ENCODE peak calls at places on chromosomes 4 and X, in five cellular contexts. N is heart right ventricle, O is neural crest cell, U is activated B cell treated with CpG ODN at 0.5 μM for 24 hours, C is Caco-2. A is an unnamed sample.

GRCh38 chr4:7805533-7806079 is 134.1 kb downstream of the AFAP1 start:
- DNase-seq in C (peak), U (no peak), N (no peak), O (no peak), A (peak)

GRCh38 chr4:150010525-150011126 is 67.6 kb upstream of the DCLK2 start:
- DNase-seq in O (peak), C (peak), N (peak), U (no peak), A (no peak)

GRCh38 chr4:91325495-91325894 is 978.3 kb upstream of the GRID2 start:
- DNase-seq in N (no peak), U (no peak), O (no peak), C (no peak), A (no peak)

GRCh38 chr4:8324640-8325239 is 55.2 kb downstream of the HTRA3 start:
- DNase-seq in U (no peak), N (no peak), C (no peak), O (no peak), A (no peak)

GRCh38 chr4:8143392-8144140 is 15.0 kb downstream of the ABLIM2 start:
- DNase-seq in U (no peak), N (no peak), C (no peak), O (no peak), A (no peak)

GRCh38 chr4:2592572-2592971 is 56.1 kb downstream of the FAM193A start:
- DNase-seq in U (no peak), C (no peak), O (no peak), N (no peak), A (no peak)

GRCh38 chr4:81257021-81257420 is 42.0 kb upstream of the PRKG2 start:
- DNase-seq in N (no peak), C (no peak), O (no peak), U (no peak), A (no peak)

GRCh38 chr4:146381263-146381872 is 140.4 kb downstream of the SLC10A7 start:
- DNase-seq in C (no peak), U (no peak), O (no peak), N (no peak), A (no peak)

GRCh38 chrX:134908235-134908834 is 82.5 kb upstream of the SMIM10 start:
- DNase-seq in U (no peak), O (no peak), N (no peak), C (no peak), A (no peak)

GRCh38 chr4:8914461-8915171 is 43.0 kb upstream of the HMX1 start:
- DNase-seq in O (no peak), U (no peak), N (no peak), C (peak), A (peak)

GRCh38 chr4:123405212-123405856 is 8.7 kb downstream of the SPRY1 start:
- DNase-seq in O (no peak), C (no peak), N (no peak), U (no peak), A (no peak)

GRCh38 chrX:151019837-151020236 is 36.7 kb downstream of the HMGB3 start:
- DNase-seq in N (no peak), O (no peak), U (no peak), C (no peak), A (no peak)

GRCh38 chr4:17033256-17034245 is 135.1 kb upstream of the LDB2 start:
- DNase-seq in N (no peak), O (no peak), U (no peak), C (no peak), A (no peak)

GRCh38 chr4:84750956-84751275 is 168.0 kb downstream of the CDS1 start:
- DNase-seq in O (no peak), C (no peak), N (no peak), U (no peak), A (no peak)

GRCh38 chrX:103864149-103864548 is 32.1 kb upstream of the RAB9B start:
- DNase-seq in U (no peak), C (no peak), N (no peak), O (no peak), A (no peak)

GRCh38 chr4:39320381-39321115 is 45.6 kb downstream of the RFC1 start:
- DNase-seq in N (no peak), O (no peak), U (no peak), C (no peak), A (no peak)

GRCh38 chrX:22134681-22135080 is 102.6 kb downstream of the PHEX start:
- DNase-seq in O (no peak), N (no peak), U (no peak), C (peak), A (no peak)

GRCh38 chr4:7157666-7158065 is 34.7 kb upstream of the SORCS2 start:
- DNase-seq in N (no peak), C (peak), U (no peak), O (no peak), A (peak)

GRCh38 chr4:184476660-184477059 is 2.3 kb upstream of the IRF2 start:
- DNase-seq in U (no peak), C (no peak), O (no peak), N (no peak), A (no peak)

GRCh38 chr4:145956288-145956890 is 17.8 kb upstream of the ZNF827 start:
- DNase-seq in O (peak), N (peak), U (no peak), C (no peak), A (no peak)

GRCh38 chr4:83581411-83582288 is 45.7 kb downstream of the GPAT3 start:
- DNase-seq in U (peak), N (no peak), C (no peak), O (no peak), A (no peak)

GRCh38 chr4:56650259-56651070 is 30.6 kb downstream of the HOPX start:
- DNase-seq in C (no peak), O (no peak), N (no peak), U (no peak), A (no peak)

GRCh38 chr4:138192113-138192512 is 50.0 kb downstream of the SLC7A11 start:
- DNase-seq in N (no peak), C (no peak), U (no peak), O (no peak), A (no peak)

GRCh38 chr4:25865586-25865985 is 2.8 kb upstream of the SEL1L3 start:
- DNase-seq in O (no peak), N (no peak), U (no peak), C (peak), A (no peak)

GRCh38 chr4:41935652-41936021 is 408 bp downstream of the TMEM33 start:
- DNase-seq in N (no peak), O (no peak), U (no peak), C (no peak), A (no peak)

GRCh38 chrX:48569958-48570357 is 4.3 kb upstream of the RBM3 start:
- DNase-seq in O (no peak), N (no peak), U (no peak), C (no peak), A (no peak)

GRCh38 chr4:45102716-45103115 is 376.4 kb upstream of the GNPDA2 start:
- DNase-seq in C (no peak), O (no peak), N (no peak), U (no peak), A (no peak)

GRCh38 chr4:185304944-185305690 is 90.6 kb downstream of the LRP2BP start:
- DNase-seq in O (no peak), C (peak), U (no peak), N (peak), A (no peak)

GRCh38 chr4:24104173-24104572 is 214.3 kb upstream of the PPARGC1A start:
- DNase-seq in C (no peak), N (no peak), O (no peak), U (no peak), A (no peak)

GRCh38 chrX:101803451-101803850 is 128.4 kb downstream of the ZMAT1 start:
- DNase-seq in C (no peak), N (no peak), O (peak), U (no peak), A (no peak)

GRCh38 chrX:101799387-101799786 is 132.4 kb downstream of the ZMAT1 start:
- DNase-seq in O (peak), N (peak), C (peak), U (peak), A (peak)
- TF ChIP-seq CTCF in O (peak), N (peak), C (peak), U (peak), A (peak)

DNA sequence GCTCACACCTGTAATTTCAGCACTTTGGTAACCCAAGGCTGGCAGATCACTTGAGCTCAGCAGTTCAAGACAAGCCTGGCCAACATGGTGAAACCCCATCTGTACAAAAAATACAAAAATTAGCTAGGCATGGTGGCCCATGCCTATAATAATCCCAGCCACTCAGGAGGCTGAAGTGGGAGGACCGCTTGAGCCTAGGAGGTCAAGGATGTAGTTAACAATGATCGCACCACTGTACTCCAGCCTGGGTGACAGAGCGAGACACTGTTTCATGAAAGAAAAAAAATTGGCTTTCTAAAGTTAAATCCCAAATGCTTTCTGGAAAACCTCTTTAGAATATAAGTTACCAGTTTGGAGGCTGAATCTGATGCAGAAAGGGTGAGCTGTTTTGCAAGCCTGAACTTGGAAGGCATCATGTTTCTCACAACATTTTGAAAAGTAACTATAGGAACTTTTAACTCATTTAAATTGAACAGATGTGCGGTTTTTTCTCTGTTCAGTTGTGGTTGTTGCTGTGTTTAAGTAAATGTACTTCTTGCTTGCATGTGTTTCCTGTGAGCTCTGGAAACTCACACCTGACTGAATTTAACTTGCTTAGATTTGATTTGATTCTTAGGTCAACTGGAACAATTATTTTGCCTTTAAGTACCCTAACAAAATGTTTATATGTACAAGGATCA is 39.8 kb upstream of the TMEM131L start:
- DNase-seq in U (no peak), N (no peak), O (no peak), C (no peak), A (no peak)
- TF ChIP-seq CTCF in U (no peak), N (no peak), O (no peak), C (no peak), A (no peak)

GRCh38 chr4:88526221-88526815 is 2.7 kb upstream of the PYURF start:
- DNase-seq in O (no peak), C (no peak), N (no peak), U (no peak), A (no peak)
- TF ChIP-seq CTCF in O (peak), C (no peak), N (peak), U (no peak), A (peak)

GRCh38 chrX:6363193-6363592 is 134.5 kb upstream of the NLGN4X start:
- DNase-seq in C (no peak), N (no peak), U (no peak), O (no peak), A (no peak)
- TF ChIP-seq CTCF in C (no peak), N (no peak), U (no peak), O (peak), A (no peak)

DNA sequence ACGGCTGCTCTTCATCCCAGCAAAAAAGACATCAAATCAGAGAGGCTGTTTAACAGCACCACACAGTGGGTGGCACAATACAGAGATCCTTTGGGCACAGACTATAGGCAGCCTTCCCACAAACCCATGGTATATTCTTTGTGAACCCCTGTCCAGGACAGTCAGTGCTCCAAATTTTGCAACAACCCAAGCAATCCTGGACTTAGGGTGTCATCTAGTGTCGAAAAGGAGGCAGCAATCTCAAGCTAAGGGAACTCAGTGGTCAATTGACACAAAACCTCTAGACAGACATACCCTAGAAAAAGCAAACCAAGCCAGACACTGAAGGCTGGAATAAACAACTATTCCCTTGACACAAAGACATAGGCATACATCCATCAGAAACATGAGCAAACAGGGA is 137.4 kb downstream of the BMP15 start:
- DNase-seq in N (no peak), O (no peak), U (no peak), C (no peak), A (no peak)
- TF ChIP-seq CTCF in N (no peak), O (no peak), U (no peak), C (peak), A (no peak)

GRCh38 chrX:14630724-14631123 is 101.4 kb downstream of the GLRA2 start:
- DNase-seq in C (no peak), N (no peak), O (no peak), U (no peak), A (no peak)
- TF ChIP-seq CTCF in C (no peak), N (no peak), O (no peak), U (no peak), A (no peak)

A was measured in left lung.